ENCODE peak calls at places on chromosome 1, in seven cellular contexts. One of them, this sample, is unnamed.
A peak's percentile ranks its signal among the peaks of the same experiment; 100 is the strongest.

GRCh38 chr1:97925161-97925560 is 4.3 kb upstream of the DPYD start:
- DNase-seq in fibroblast of pulmonary artery: no peak
- DNase-seq in tibial artery: no peak
- DNase-seq in kidney epithelial cell: no peak
- DNase-seq in suprapubic skin: no peak
- DNase-seq in cardiac muscle cell: no peak
- DNase-seq in BE2C: no peak
- DNase-seq in this sample: no peak

GRCh38 chr1:107897428-107898339 is 67.3 kb downstream of the VAV3 start:
- DNase-seq in suprapubic skin: no peak
- DNase-seq in kidney epithelial cell: no peak
- DNase-seq in cardiac muscle cell: no peak
- DNase-seq in BE2C: no peak
- DNase-seq in fibroblast of pulmonary artery: no peak
- DNase-seq in tibial artery: no peak
- DNase-seq in this sample: no peak

GRCh38 chr1:94622757-94623156 is 81.2 kb upstream of the F3 start:
- DNase-seq in kidney epithelial cell: peak; percentile 75
- DNase-seq in tibial artery: no peak
- DNase-seq in fibroblast of pulmonary artery: peak; percentile 79
- DNase-seq in BE2C: no peak
- DNase-seq in suprapubic skin: no peak
- DNase-seq in cardiac muscle cell: peak; percentile 79
- DNase-seq in this sample: no peak

GRCh38 chr1:154770897-154771594 is 99.0 kb downstream of the KCNN3 start:
- DNase-seq in suprapubic skin: no peak
- DNase-seq in BE2C: no peak
- DNase-seq in fibroblast of pulmonary artery: no peak
- DNase-seq in kidney epithelial cell: no peak
- DNase-seq in tibial artery: no peak
- DNase-seq in cardiac muscle cell: no peak
- DNase-seq in this sample: no peak

GRCh38 chr1:199857103-199857502 is 170.4 kb upstream of the NR5A2 start:
- DNase-seq in tibial artery: no peak
- DNase-seq in BE2C: no peak
- DNase-seq in kidney epithelial cell: no peak
- DNase-seq in cardiac muscle cell: peak; percentile 55
- DNase-seq in suprapubic skin: no peak
- DNase-seq in fibroblast of pulmonary artery: peak; percentile 65
- DNase-seq in this sample: no peak

GRCh38 chr1:2821373-2821955 is 20.0 kb upstream of the TTC34 start:
- DNase-seq in kidney epithelial cell: no peak
- DNase-seq in cardiac muscle cell: no peak
- DNase-seq in suprapubic skin: no peak
- DNase-seq in fibroblast of pulmonary artery: no peak
- DNase-seq in BE2C: no peak
- DNase-seq in tibial artery: no peak
- DNase-seq in this sample: no peak

GRCh38 chr1:28927442-28928305 is 13.3 kb downstream of the EPB41 start:
- DNase-seq in tibial artery: no peak
- DNase-seq in cardiac muscle cell: peak; percentile 50
- DNase-seq in BE2C: no peak
- DNase-seq in kidney epithelial cell: no peak
- DNase-seq in fibroblast of pulmonary artery: peak; percentile 44
- DNase-seq in suprapubic skin: no peak
- DNase-seq in this sample: peak; percentile 25

GRCh38 chr1:67682659-67683197 is 2.3 kb upstream of the GADD45A start:
- DNase-seq in BE2C: no peak
- DNase-seq in fibroblast of pulmonary artery: peak; percentile 91
- DNase-seq in kidney epithelial cell: peak; percentile 58
- DNase-seq in suprapubic skin: no peak
- DNase-seq in cardiac muscle cell: peak; percentile 82
- DNase-seq in tibial artery: no peak
- DNase-seq in this sample: peak; percentile 85

GRCh38 chr1:221858758-221859157 is 116.9 kb upstream of the DUSP10 start:
- DNase-seq in fibroblast of pulmonary artery: peak; percentile 53
- DNase-seq in kidney epithelial cell: no peak
- DNase-seq in tibial artery: no peak
- DNase-seq in cardiac muscle cell: peak; percentile 30
- DNase-seq in BE2C: no peak
- DNase-seq in suprapubic skin: no peak
- DNase-seq in this sample: no peak

GRCh38 chr1:42966688-42967609 is 8.3 kb upstream of the SLC2A1 start:
- DNase-seq in cardiac muscle cell: peak; percentile 64
- DNase-seq in BE2C: no peak
- DNase-seq in suprapubic skin: no peak
- DNase-seq in kidney epithelial cell: peak; percentile 96
- DNase-seq in tibial artery: no peak
- DNase-seq in fibroblast of pulmonary artery: peak; percentile 71
- DNase-seq in this sample: peak; percentile 87

GRCh38 chr1:88398338-88398737 is 285.7 kb upstream of the PKN2 start:
- DNase-seq in kidney epithelial cell: peak; percentile 2
- DNase-seq in fibroblast of pulmonary artery: no peak
- DNase-seq in tibial artery: no peak
- DNase-seq in suprapubic skin: no peak
- DNase-seq in cardiac muscle cell: no peak
- DNase-seq in BE2C: no peak
- DNase-seq in this sample: no peak

GRCh38 chr1:112446411-112446810 is 50.4 kb downstream of the CTTNBP2NL start:
- DNase-seq in suprapubic skin: no peak
- DNase-seq in kidney epithelial cell: no peak
- DNase-seq in tibial artery: no peak
- DNase-seq in fibroblast of pulmonary artery: no peak
- DNase-seq in cardiac muscle cell: no peak
- DNase-seq in BE2C: no peak
- DNase-seq in this sample: no peak

GRCh38 chr1:186839077-186839400 is 10.3 kb downstream of the PLA2G4A start:
- DNase-seq in suprapubic skin: no peak
- DNase-seq in BE2C: no peak
- DNase-seq in fibroblast of pulmonary artery: no peak
- DNase-seq in cardiac muscle cell: no peak
- DNase-seq in kidney epithelial cell: no peak
- DNase-seq in tibial artery: no peak
- DNase-seq in this sample: no peak

GRCh38 chr1:32972814-32973428 is 8.3 kb upstream of the RNF19B start:
- DNase-seq in fibroblast of pulmonary artery: peak; percentile 46
- DNase-seq in BE2C: peak; percentile 66
- DNase-seq in kidney epithelial cell: no peak
- DNase-seq in suprapubic skin: no peak
- DNase-seq in tibial artery: peak; percentile 80
- DNase-seq in cardiac muscle cell: peak; percentile 60
- DNase-seq in this sample: no peak

GRCh38 chr1:219461891-219462528 is 150.9 kb downstream of the ZC3H11B start:
- DNase-seq in suprapubic skin: no peak
- DNase-seq in kidney epithelial cell: no peak
- DNase-seq in fibroblast of pulmonary artery: no peak
- DNase-seq in cardiac muscle cell: no peak
- DNase-seq in tibial artery: no peak
- DNase-seq in BE2C: no peak
- DNase-seq in this sample: no peak

GRCh38 chr1:162108426-162108825 is 38.9 kb downstream of the NOS1AP start:
- DNase-seq in BE2C: no peak
- DNase-seq in fibroblast of pulmonary artery: peak; percentile 24
- DNase-seq in suprapubic skin: no peak
- DNase-seq in kidney epithelial cell: no peak
- DNase-seq in tibial artery: no peak
- DNase-seq in cardiac muscle cell: peak; percentile 10
- DNase-seq in this sample: no peak

GRCh38 chr1:204398197-204399125 is 13.2 kb downstream of the PPP1R15B start:
- DNase-seq in kidney epithelial cell: no peak
- DNase-seq in BE2C: peak; percentile 81
- DNase-seq in fibroblast of pulmonary artery: peak; percentile 72
- DNase-seq in cardiac muscle cell: peak; percentile 74
- DNase-seq in suprapubic skin: no peak
- DNase-seq in tibial artery: no peak
- DNase-seq in this sample: no peak

GRCh38 chr1:27163093-27163492 is 8.2 kb upstream of the SLC9A1 start:
- DNase-seq in suprapubic skin: no peak
- DNase-seq in tibial artery: no peak
- DNase-seq in fibroblast of pulmonary artery: no peak
- DNase-seq in BE2C: no peak
- DNase-seq in cardiac muscle cell: no peak
- DNase-seq in kidney epithelial cell: no peak
- DNase-seq in this sample: no peak
- H3K4me3 ChIP-seq in suprapubic skin: no peak overlapping the region
- H3K4me3 ChIP-seq in tibial artery: no peak overlapping the region
- H3K4me3 ChIP-seq in fibroblast of pulmonary artery: no peak overlapping the region
- H3K4me3 ChIP-seq in BE2C: no peak overlapping the region
- H3K4me3 ChIP-seq in cardiac muscle cell: no peak overlapping the region
- H3K4me3 ChIP-seq in kidney epithelial cell: no peak overlapping the region
- H3K4me3 ChIP-seq in this sample: no peak overlapping the region

GRCh38 chr1:65360654-65361053 is 51.3 kb downstream of the DNAJC6 start:
- DNase-seq in fibroblast of pulmonary artery: no peak
- DNase-seq in kidney epithelial cell: no peak
- DNase-seq in cardiac muscle cell: no peak
- DNase-seq in suprapubic skin: no peak
- DNase-seq in tibial artery: no peak
- DNase-seq in BE2C: no peak
- DNase-seq in this sample: no peak

GRCh38 chr1:65357291-65357960 is 48.1 kb downstream of the DNAJC6 start:
- DNase-seq in suprapubic skin: no peak
- DNase-seq in kidney epithelial cell: no peak
- DNase-seq in fibroblast of pulmonary artery: no peak
- DNase-seq in cardiac muscle cell: no peak
- DNase-seq in BE2C: no peak
- DNase-seq in tibial artery: no peak
- DNase-seq in this sample: no peak

GRCh38 chr1:65363484-65363883 is 54.1 kb downstream of the DNAJC6 start:
- DNase-seq in fibroblast of pulmonary artery: no peak
- DNase-seq in kidney epithelial cell: no peak
- DNase-seq in tibial artery: no peak
- DNase-seq in suprapubic skin: no peak
- DNase-seq in BE2C: no peak
- DNase-seq in cardiac muscle cell: no peak
- DNase-seq in this sample: no peak

GRCh38 chr1:65359888-65360287 is 50.5 kb downstream of the DNAJC6 start:
- DNase-seq in BE2C: no peak
- DNase-seq in fibroblast of pulmonary artery: no peak
- DNase-seq in cardiac muscle cell: no peak
- DNase-seq in kidney epithelial cell: no peak
- DNase-seq in tibial artery: no peak
- DNase-seq in suprapubic skin: no peak
- DNase-seq in this sample: no peak

GRCh38 chr1:65362545-65362944 is 53.2 kb downstream of the DNAJC6 start:
- DNase-seq in tibial artery: no peak
- DNase-seq in suprapubic skin: no peak
- DNase-seq in BE2C: no peak
- DNase-seq in fibroblast of pulmonary artery: no peak
- DNase-seq in kidney epithelial cell: no peak
- DNase-seq in cardiac muscle cell: no peak
- DNase-seq in this sample: no peak
- H3K4me3 ChIP-seq in tibial artery: no peak overlapping the region
- H3K4me3 ChIP-seq in suprapubic skin: no peak overlapping the region
- H3K4me3 ChIP-seq in BE2C: no peak overlapping the region
- H3K4me3 ChIP-seq in fibroblast of pulmonary artery: no peak overlapping the region
- H3K4me3 ChIP-seq in kidney epithelial cell: no peak overlapping the region
- H3K4me3 ChIP-seq in cardiac muscle cell: no peak overlapping the region
- H3K4me3 ChIP-seq in this sample: no peak overlapping the region

GRCh38 chr1:9275567-9276034 is 17.1 kb upstream of the SPSB1 start:
- DNase-seq in suprapubic skin: no peak
- DNase-seq in kidney epithelial cell: peak; percentile 79
- DNase-seq in fibroblast of pulmonary artery: no peak
- DNase-seq in BE2C: no peak
- DNase-seq in cardiac muscle cell: peak; percentile 76
- DNase-seq in tibial artery: no peak
- DNase-seq in this sample: no peak

GRCh38 chr1:9273177-9273576 is 19.5 kb upstream of the SPSB1 start:
- DNase-seq in kidney epithelial cell: no peak
- DNase-seq in cardiac muscle cell: no peak
- DNase-seq in BE2C: no peak
- DNase-seq in fibroblast of pulmonary artery: no peak
- DNase-seq in tibial artery: no peak
- DNase-seq in suprapubic skin: no peak
- DNase-seq in this sample: no peak

GRCh38 chr1:9271861-9272595 is 20.7 kb upstream of the SPSB1 start:
- DNase-seq in fibroblast of pulmonary artery: no peak
- DNase-seq in tibial artery: peak; percentile 63
- DNase-seq in BE2C: no peak
- DNase-seq in suprapubic skin: peak; percentile 52
- DNase-seq in kidney epithelial cell: no peak
- DNase-seq in cardiac muscle cell: no peak
- DNase-seq in this sample: no peak

GRCh38 chr1:9278114-9278513 is 14.6 kb upstream of the SPSB1 start:
- DNase-seq in suprapubic skin: peak; percentile 62
- DNase-seq in tibial artery: no peak
- DNase-seq in BE2C: no peak
- DNase-seq in kidney epithelial cell: no peak
- DNase-seq in fibroblast of pulmonary artery: peak; percentile 56
- DNase-seq in cardiac muscle cell: peak; percentile 60
- DNase-seq in this sample: no peak

DNA sequence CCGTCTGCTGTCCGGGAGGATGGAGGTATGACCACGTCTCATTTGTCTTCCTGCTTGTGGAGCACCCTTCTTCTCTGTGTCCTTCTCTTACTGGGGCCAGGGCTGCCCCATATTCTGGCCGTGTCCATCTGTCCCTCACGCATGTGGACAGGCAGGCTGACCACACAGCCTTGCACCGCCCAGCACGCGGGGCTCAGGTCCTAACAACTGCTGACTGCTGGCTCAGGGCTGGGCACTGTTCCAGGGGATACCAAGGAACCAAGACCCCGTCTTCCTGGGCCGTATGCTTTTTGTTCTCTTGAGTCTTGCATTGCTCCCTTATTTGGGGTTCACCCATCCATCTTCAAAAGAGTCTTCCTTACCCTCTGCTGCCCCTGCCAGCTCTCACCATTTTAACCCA is 17.5 kb upstream of the SPSB1 start:
- DNase-seq in tibial artery: no peak
- DNase-seq in fibroblast of pulmonary artery: no peak
- DNase-seq in BE2C: no peak
- DNase-seq in cardiac muscle cell: peak; percentile 36
- DNase-seq in kidney epithelial cell: no peak
- DNase-seq in suprapubic skin: no peak
- DNase-seq in this sample: no peak
- H3K4me3 ChIP-seq in tibial artery: no peak overlapping the region
- H3K4me3 ChIP-seq in fibroblast of pulmonary artery: no peak overlapping the region
- H3K4me3 ChIP-seq in BE2C: no peak overlapping the region
- H3K4me3 ChIP-seq in cardiac muscle cell: no peak overlapping the region
- H3K4me3 ChIP-seq in kidney epithelial cell: no peak overlapping the region
- H3K4me3 ChIP-seq in suprapubic skin: no peak overlapping the region
- H3K4me3 ChIP-seq in this sample: no peak overlapping the region

GRCh38 chr1:38061290-38061689 is 14.7 kb upstream of the POU3F1 start:
- DNase-seq in BE2C: no peak
- DNase-seq in suprapubic skin: no peak
- DNase-seq in fibroblast of pulmonary artery: no peak
- DNase-seq in tibial artery: no peak
- DNase-seq in kidney epithelial cell: no peak
- DNase-seq in cardiac muscle cell: no peak
- DNase-seq in this sample: no peak

GRCh38 chr1:38062361-38063288 is 16.0 kb upstream of the POU3F1 start:
- DNase-seq in BE2C: peak; percentile 64
- DNase-seq in kidney epithelial cell: no peak
- DNase-seq in suprapubic skin: no peak
- DNase-seq in tibial artery: no peak
- DNase-seq in fibroblast of pulmonary artery: no peak
- DNase-seq in cardiac muscle cell: no peak
- DNase-seq in this sample: no peak

GRCh38 chr1:38063616-38064015 is 17.0 kb upstream of the POU3F1 start:
- DNase-seq in fibroblast of pulmonary artery: no peak
- DNase-seq in cardiac muscle cell: no peak
- DNase-seq in tibial artery: no peak
- DNase-seq in BE2C: no peak
- DNase-seq in kidney epithelial cell: no peak
- DNase-seq in suprapubic skin: no peak
- DNase-seq in this sample: no peak

GRCh38 chr1:38061883-38062328 is 15.3 kb upstream of the POU3F1 start:
- DNase-seq in tibial artery: no peak
- DNase-seq in cardiac muscle cell: no peak
- DNase-seq in kidney epithelial cell: no peak
- DNase-seq in suprapubic skin: no peak
- DNase-seq in BE2C: no peak
- DNase-seq in fibroblast of pulmonary artery: no peak
- DNase-seq in this sample: no peak

GRCh38 chr1:38064232-38064903 is 17.8 kb upstream of the POU3F1 start:
- DNase-seq in fibroblast of pulmonary artery: peak; percentile 60
- DNase-seq in cardiac muscle cell: peak; percentile 71
- DNase-seq in suprapubic skin: no peak
- DNase-seq in tibial artery: no peak
- DNase-seq in kidney epithelial cell: peak; percentile 55
- DNase-seq in BE2C: no peak
- DNase-seq in this sample: no peak
- H3K4me3 ChIP-seq in fibroblast of pulmonary artery: no peak overlapping the region
- H3K4me3 ChIP-seq in cardiac muscle cell: no peak overlapping the region
- H3K4me3 ChIP-seq in suprapubic skin: no peak overlapping the region
- H3K4me3 ChIP-seq in tibial artery: no peak overlapping the region
- H3K4me3 ChIP-seq in kidney epithelial cell: no peak overlapping the region
- H3K4me3 ChIP-seq in BE2C: no peak overlapping the region
- H3K4me3 ChIP-seq in this sample: no peak overlapping the region